ENCODE peak calls at places on chromosomes 12 and 14, in six cellular contexts. A is type B pancreatic cell; T is stimulated activated naive CD8-positive, alpha-beta T cell treated with anti-CD3 and anti-CD28 coated beads, Interleukin-15, Interleukin-2, amounts not matched to agents 100 U/mL and 50 U/mL, for 24 hours; W is ACHN; B is foreskin melanocyte; U is left ventricle myocardium inferior. V is an unnamed sample.

GRCh38 chr14:75440733-75441474 is 13.1 kb downstream of the JDP2 start:
- DNase-seq in A (no peak), T (no peak), W (no peak), B (no peak), U (peak), V (no peak)

GRCh38 chr14:47366006-47366405 is 309.4 kb downstream of the MDGA2 start:
- DNase-seq in A (no peak), T (no peak), W (no peak), B (peak), U (no peak), V (no peak)

GRCh38 chr14:32200368-32201195 is 1.3 kb upstream of the RNU6-7 start:
- DNase-seq in A (no peak), T (no peak), W (no peak), B (no peak), U (no peak), V (no peak)

GRCh38 chr12:53782093-53782703 is 30.4 kb upstream of the CISTR start:
- DNase-seq in A (no peak), T (no peak), W (no peak), B (no peak), U (no peak), V (no peak)

GRCh38 chr14:98227000-98227726 is 1044.8 kb downstream of the BCL11B start:
- DNase-seq in A (no peak), T (peak), W (no peak), B (no peak), U (no peak), V (no peak)

GRCh38 chr12:42129595-42130204 is 15.0 kb downstream of the GXYLT1 start:
- DNase-seq in A (no peak), T (no peak), W (peak), B (peak), U (no peak), V (no peak)

GRCh38 chr12:115979851-115980250 is 297.6 kb downstream of the MED13L start:
- DNase-seq in A (no peak), T (no peak), W (no peak), B (no peak), U (no peak), V (no peak)

GRCh38 chr12:118064608-118065007 is 3.6 kb upstream of the WSB2 start:
- DNase-seq in A (no peak), T (no peak), W (peak), B (no peak), U (no peak), V (no peak)

GRCh38 chr12:68042212-68042699 is 53.0 kb downstream of the IFNG-AS1 start:
- DNase-seq in A (no peak), T (peak), W (peak), B (no peak), U (no peak), V (no peak)

GRCh38 chr14:24259282-24260025 is 3.5 kb downstream of the TGM1 start:
- DNase-seq in A (no peak), T (no peak), W (peak), B (no peak), U (no peak), V (no peak)

GRCh38 chr12:20426956-20427355 is 58.6 kb downstream of the PDE3A start:
- DNase-seq in A (no peak), T (no peak), W (no peak), B (no peak), U (no peak), V (no peak)

GRCh38 chr12:48119078-48119833 is at the start of gene PFKM:
- DNase-seq in A (peak), T (peak), W (peak), B (peak), U (peak), V (peak)

V was measured in osteocyte.